ENCODE peak calls at places on chromosomes 12 and 14, in five cellular contexts. O is NCI-H345; A is stimulated activated CD4-positive, alpha-beta T cell treated with anti-CD3 and anti-CD28 coated beads, Interleukin-1b, Interleukin-23, amount 100 ng/mL, for 24 hours; T is C1 segment of cervical spinal cord; X is naive thymus-derived CD8-positive, alpha-beta T cell. W is an unnamed sample.

GRCh38 chr14:101821528-101821927 is 60.0 kb downstream of the PPP2R5C start:
- DNase-seq in T (no peak), O (no peak), X (peak), A (no peak), W (no peak)

GRCh38 chr14:93688239-93688666 is 100.0 kb downstream of the PRIMA1 start:
- DNase-seq in A (no peak), O (peak), X (no peak), T (no peak), W (no peak)

GRCh38 chr14:99731536-99732435 is 47.7 kb downstream of the CYP46A1 start:
- DNase-seq in T (no peak), A (no peak), O (no peak), X (no peak), W (no peak)

GRCh38 chr14:100221419-100222218 is 17.3 kb upstream of the YY1 start:
- DNase-seq in O (peak), T (peak), A (peak), X (peak), W (peak)

GRCh38 chr12:643478-644292 is 19.6 kb downstream of the NINJ2 start:
- DNase-seq in X (no peak), O (no peak), A (no peak), T (no peak), W (no peak)

GRCh38 chr14:89418976-89419375 is 1.9 kb upstream of the FOXN3 start:
- DNase-seq in X (no peak), A (no peak), T (no peak), O (no peak), W (no peak)

GRCh38 chr14:63375772-63376171 is 57.0 kb upstream of the GPHB5 start:
- DNase-seq in A (no peak), T (no peak), O (no peak), X (no peak), W (no peak)

GRCh38 chr12:88579572-88579940 is 715 bp downstream of the KITLG start:
- DNase-seq in O (peak), A (no peak), X (no peak), T (peak), W (peak)

GRCh38 chr12:26198742-26199141 is 3.4 kb downstream of the SSPN start:
- DNase-seq in O (no peak), T (no peak), X (no peak), A (no peak), W (peak)

GRCh38 chr12:119802472-119802871 is 74.6 kb downstream of the CIT start:
- DNase-seq in A (no peak), X (no peak), T (peak), O (no peak), W (no peak)

GRCh38 chr14:30985796-30986195 is 39.7 kb upstream of the AP4S1 start:
- DNase-seq in T (no peak), O (no peak), A (no peak), X (no peak), W (no peak)

GRCh38 chr14:105026789-105027563 is 6.1 kb upstream of the CDCA4 start:
- DNase-seq in T (no peak), O (no peak), A (no peak), X (no peak), W (peak)

GRCh38 chr12:69056743-69057515 is 124.0 kb upstream of the CPM start:
- DNase-seq in A (no peak), X (no peak), T (no peak), O (no peak), W (no peak)

GRCh38 chr14:68143341-68143807 is 323.8 kb downstream of the RAD51B start:
- DNase-seq in O (no peak), X (no peak), A (no peak), T (no peak), W (peak)

GRCh38 chr14:103408491-103409155 is 23.4 kb downstream of the MARK3 start:
- DNase-seq in T (no peak), X (no peak), O (no peak), A (no peak), W (no peak)

GRCh38 chr12:45191239-45191638 is 24.7 kb upstream of the ANO6 start:
- DNase-seq in X (no peak), O (no peak), T (no peak), A (no peak), W (peak)

GRCh38 chr14:24162083-24162482 is 1.0 kb downstream of the IRF9 start:
- DNase-seq in T (peak), O (no peak), X (no peak), A (no peak), W (no peak)

GRCh38 chr14:102606296-102606695 is 13.8 kb downstream of the RCOR1 start:
- DNase-seq in A (no peak), O (no peak), T (no peak), X (no peak), W (no peak)

GRCh38 chr12:78085562-78086182 is 255.0 kb downstream of the NAV3 start:
- DNase-seq in T (no peak), A (no peak), X (no peak), O (no peak), W (peak)

GRCh38 chr12:13011098-13011497 is 11.0 kb upstream of the HEBP1 start:
- DNase-seq in O (no peak), T (no peak), X (no peak), A (no peak), W (no peak)